ENCODE peak calls at places on chromosome 9, in four cellular contexts. One of them, this sample, is unnamed.

GRCh38 chr9:126001581-126002225 is 254.5 kb downstream of the PBX3 start:
- DNase-seq in iris pigment epithelial cell: no peak
- DNase-seq in GOT3: no peak
- DNase-seq in T-cell: no peak
- DNase-seq in this sample: no peak

GRCh38 chr9:100167176-100167575 is 68.1 kb downstream of the INVS start:
- DNase-seq in T-cell: no peak
- DNase-seq in GOT3: no peak
- DNase-seq in iris pigment epithelial cell: peak; percentile 70
- DNase-seq in this sample: no peak

GRCh38 chr9:123448247-123448646 is 92.2 kb downstream of the CRB2 start:
- DNase-seq in GOT3: no peak
- DNase-seq in T-cell: no peak
- DNase-seq in iris pigment epithelial cell: no peak
- DNase-seq in this sample: no peak

GRCh38 chr9:29750062-29750461 is 2176.8 kb upstream of the C9orf72 start:
- DNase-seq in iris pigment epithelial cell: peak; percentile 27
- DNase-seq in GOT3: no peak
- DNase-seq in T-cell: no peak
- DNase-seq in this sample: no peak

GRCh38 chr9:35518981-35519679 is 29.2 kb downstream of the RUSC2 start:
- DNase-seq in GOT3: no peak
- DNase-seq in iris pigment epithelial cell: peak; percentile 64
- DNase-seq in T-cell: no peak
- DNase-seq in this sample: no peak

GRCh38 chr9:100064872-100065581 is 33.8 kb downstream of the ERP44 start:
- DNase-seq in GOT3: no peak
- DNase-seq in T-cell: no peak
- DNase-seq in iris pigment epithelial cell: peak; percentile 87
- DNase-seq in this sample: no peak

GRCh38 chr9:21972361-21972760 is 21.8 kb downstream of the CDKN2A start:
- DNase-seq in iris pigment epithelial cell: no peak
- DNase-seq in T-cell: no peak
- DNase-seq in GOT3: no peak
- DNase-seq in this sample: no peak

GRCh38 chr9:106755727-106756126 is 107.2 kb upstream of the ZNF462 start:
- DNase-seq in T-cell: no peak
- DNase-seq in iris pigment epithelial cell: peak; percentile 5
- DNase-seq in GOT3: no peak
- DNase-seq in this sample: no peak

GRCh38 chr9:126146254-126147145 is 180.1 kb upstream of the MVB12B start:
- DNase-seq in T-cell: no peak
- DNase-seq in iris pigment epithelial cell: peak; percentile 8
- DNase-seq in GOT3: no peak
- DNase-seq in this sample: no peak

GRCh38 chr9:121529237-121529987 is 29.8 kb upstream of the GGTA1 start:
- DNase-seq in GOT3: peak; percentile 41
- DNase-seq in T-cell: no peak
- DNase-seq in iris pigment epithelial cell: peak; percentile 85
- DNase-seq in this sample: no peak

GRCh38 chr9:98539954-98540353 is 168.8 kb downstream of the GABBR2 start:
- DNase-seq in GOT3: no peak
- DNase-seq in iris pigment epithelial cell: peak; percentile 49
- DNase-seq in T-cell: no peak
- DNase-seq in this sample: no peak

GRCh38 chr9:121328476-121328875 is 41.6 kb downstream of the STOM start:
- DNase-seq in GOT3: no peak
- DNase-seq in iris pigment epithelial cell: no peak
- DNase-seq in T-cell: no peak
- DNase-seq in this sample: no peak

GRCh38 chr9:125430611-125431305 is 169.1 kb downstream of the GAPVD1 start:
- DNase-seq in GOT3: no peak
- DNase-seq in T-cell: no peak
- DNase-seq in iris pigment epithelial cell: no peak
- DNase-seq in this sample: no peak

GRCh38 chr9:81071108-81071507 is 618.2 kb downstream of the TLE1 start:
- DNase-seq in T-cell: no peak
- DNase-seq in iris pigment epithelial cell: no peak
- DNase-seq in GOT3: no peak
- DNase-seq in this sample: no peak

GRCh38 chr9:16247188-16247875 is 623.1 kb downstream of the BNC2 start:
- DNase-seq in T-cell: no peak
- DNase-seq in GOT3: no peak
- DNase-seq in iris pigment epithelial cell: peak; percentile 37
- DNase-seq in this sample: no peak

This sample was measured in K562.